ENCODE peak calls at places on chromosomes 5 and 9, in four cellular contexts. M is HepG2, C is GM12878, P is HEK293T. H is an unnamed sample.

GRCh38 chr5:80686757-80687156 is 32.0 kb upstream of the DHFR start:
- DNase-seq in M (peak), C (no peak), P (no peak), H (no peak)

GRCh38 chr9:2602704-2603116 is 18.9 kb upstream of the VLDLR start:
- DNase-seq in M (no peak), C (peak), P (no peak), H (no peak)

GRCh38 chr9:109769250-109769649 is 10.7 kb upstream of the PALM2AKAP2 start:
- DNase-seq in M (no peak), C (no peak), P (no peak), H (no peak)

GRCh38 chr5:154714271-154714986 is 40.7 kb upstream of the LARP1 start:
- DNase-seq in M (peak), C (peak), P (no peak), H (no peak)

GRCh38 chr5:74141053-74141452 is 499.5 kb downstream of the ENC1 start:
- DNase-seq in M (no peak), C (no peak), P (no peak), H (no peak)

GRCh38 chr5:66582499-66582898 is 13.7 kb upstream of the MAST4 start:
- DNase-seq in M (no peak), C (no peak), P (no peak), H (no peak)

GRCh38 chr5:146165469-146165868 is 17.0 kb downstream of the LARS1 start:
- DNase-seq in M (no peak), C (no peak), P (no peak), H (no peak)

GRCh38 chr5:137142371-137143243 is 356.5 kb downstream of the SPOCK1 start:
- DNase-seq in M (no peak), C (peak), P (no peak), H (no peak)

GRCh38 chr9:93830224-93830596 is 124.9 kb downstream of the BARX1 start:
- DNase-seq in M (no peak), C (no peak), P (peak), H (no peak)

GRCh38 chr9:95307538-95307937 is 10.0 kb downstream of the FANCC start:
- DNase-seq in M (no peak), C (no peak), P (no peak), H (no peak)

GRCh38 chr5:142484821-142485387 is 160.1 kb upstream of the SPRY4 start:
- DNase-seq in M (peak), C (no peak), P (no peak), H (no peak)
- TF ChIP-seq TARDBP in M (no peak), C (no peak), P (no peak), H (no peak)

DNA sequence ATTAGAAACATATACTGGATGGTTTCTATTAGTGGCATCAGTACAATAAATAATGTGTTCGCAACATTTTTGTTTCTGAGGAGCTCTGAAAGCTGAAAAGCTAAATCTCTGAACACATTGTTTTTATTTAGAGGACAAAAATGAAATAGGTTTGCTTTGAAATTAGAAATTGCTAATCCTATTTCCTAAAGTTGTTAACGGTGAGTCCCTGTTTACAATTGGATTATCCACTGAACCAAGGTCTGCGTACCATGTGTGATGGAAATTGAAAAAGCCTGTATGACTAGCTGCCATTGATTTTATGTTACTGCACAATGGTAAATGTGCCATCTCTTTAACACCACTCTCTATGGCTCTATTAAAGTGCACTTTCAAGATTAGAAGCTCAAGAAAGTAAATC is 297.7 kb upstream of the NUDT12 start:
- DNase-seq in M (no peak), C (no peak), P (no peak), H (no peak)
- TF ChIP-seq TARDBP in M (no peak), C (no peak), P (no peak), H (no peak)

GRCh38 chr9:21550392-21550791 is 68.3 kb upstream of the IFNE start:
- DNase-seq in M (no peak), C (no peak), P (no peak), H (no peak)
- TF ChIP-seq TARDBP in M (no peak), C (no peak), P (no peak), H (no peak)

DNA sequence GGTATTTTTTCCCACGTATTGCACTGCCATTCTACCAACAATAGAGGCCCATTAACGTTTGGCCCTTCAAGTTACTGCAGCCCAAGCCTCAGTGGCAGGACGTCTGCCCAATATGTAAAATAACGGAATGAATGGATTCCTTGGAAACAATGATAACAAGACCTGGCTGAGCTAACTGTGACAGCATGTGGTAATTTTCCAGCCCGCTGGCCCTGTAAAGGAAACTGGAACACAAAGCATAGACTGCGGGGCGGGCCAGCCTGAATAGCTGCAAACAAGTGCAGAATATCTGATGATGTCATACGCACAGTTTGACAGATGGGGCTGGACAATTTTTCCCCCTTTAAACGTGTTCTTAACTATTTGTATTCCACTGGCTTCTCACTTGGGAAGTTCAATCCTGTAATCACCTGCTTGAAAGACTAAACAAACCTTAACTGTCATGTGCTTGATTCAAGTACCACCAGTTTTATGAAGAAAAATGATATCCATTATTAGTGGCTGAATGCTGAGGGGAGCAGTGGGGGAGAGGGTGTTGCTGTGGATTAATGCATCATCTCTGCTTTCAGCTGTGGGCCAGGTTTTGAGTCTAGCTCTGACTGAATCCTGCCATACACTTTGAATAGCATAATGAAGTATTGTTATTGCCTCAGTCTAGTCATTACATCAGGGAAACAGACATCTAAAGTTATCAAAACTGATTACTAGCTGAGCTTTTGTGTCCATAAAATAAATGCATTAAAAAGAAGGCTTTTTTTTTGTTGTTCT is 323.9 kb downstream of the TMEM161B start:
- DNase-seq in M (no peak), C (no peak), P (peak), H (no peak)
- TF ChIP-seq TARDBP in M (no peak), C (no peak), P (no peak), H (no peak)

DNA sequence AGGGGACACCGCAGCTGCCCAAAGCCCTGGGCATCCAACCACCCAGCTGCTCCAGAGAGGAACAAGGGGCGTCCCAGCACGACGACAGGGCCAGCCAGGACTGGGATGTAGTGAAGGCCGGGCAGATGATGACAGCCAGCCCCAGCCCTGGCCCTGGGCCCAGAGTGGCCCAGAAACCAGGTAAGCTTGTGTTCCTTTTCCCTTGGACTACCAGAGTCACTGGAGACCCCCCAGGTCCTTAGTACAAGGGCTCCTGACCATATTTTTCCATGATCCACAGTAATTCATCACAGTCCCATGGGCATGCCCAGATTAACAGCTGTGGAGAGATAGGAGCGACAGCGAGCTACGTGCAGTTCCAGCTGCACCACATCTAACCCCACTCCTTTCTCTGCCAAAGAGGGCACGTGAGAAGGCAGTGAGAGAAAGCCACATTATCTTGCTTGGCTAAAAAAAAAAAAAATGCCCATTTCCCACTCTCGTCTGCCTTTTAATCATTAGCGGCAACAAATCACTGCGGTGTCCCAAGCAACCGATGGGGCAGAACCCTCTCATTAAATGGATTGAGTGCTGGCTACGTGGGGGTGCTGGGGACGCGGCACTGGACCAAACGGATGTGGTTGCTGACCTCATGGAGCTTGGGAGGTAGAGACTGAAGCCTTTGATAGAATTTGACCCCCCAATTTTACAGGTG is 21.7 kb upstream of the SYNPO start:
- DNase-seq in M (no peak), C (no peak), P (no peak), H (no peak)
- TF ChIP-seq TARDBP in M (no peak), C (no peak), P (no peak), H (no peak)

DNA sequence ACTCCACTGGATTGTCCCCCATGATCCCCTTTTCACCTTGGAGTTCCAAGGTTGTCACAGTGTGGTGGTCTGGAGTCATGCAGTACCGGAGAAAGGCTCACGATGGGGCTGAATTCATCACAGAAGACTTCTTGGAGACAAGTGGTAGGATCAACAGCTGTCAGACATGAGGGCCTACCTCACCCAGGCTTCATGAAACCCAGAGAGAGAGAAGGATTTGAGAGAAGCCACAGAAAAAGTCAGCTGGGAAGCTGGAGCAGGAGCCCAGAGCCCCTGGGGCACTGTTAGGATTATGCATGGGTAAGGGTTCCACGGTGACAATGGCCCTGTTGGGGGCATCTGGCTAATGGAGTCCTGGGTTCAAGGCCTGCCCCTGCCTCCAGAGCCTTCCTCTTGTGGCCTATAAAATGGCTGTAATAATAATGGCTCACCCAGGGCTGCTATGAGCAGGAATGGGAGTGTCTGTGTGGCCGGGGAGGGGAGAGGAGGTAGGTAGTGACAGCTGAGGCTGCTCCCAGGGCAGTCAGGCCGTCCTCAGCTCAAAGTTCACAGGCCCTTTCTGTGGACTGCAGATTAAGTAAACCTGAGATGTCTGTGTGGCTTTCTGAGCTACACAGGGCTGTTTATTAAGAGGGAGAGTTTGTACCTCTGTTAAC is 910 bp downstream of the TRIM14 start:
- DNase-seq in M (peak), C (no peak), P (peak), H (peak)
- TF ChIP-seq TARDBP in M (no peak), C (no peak), P (no peak), H (no peak)

DNA sequence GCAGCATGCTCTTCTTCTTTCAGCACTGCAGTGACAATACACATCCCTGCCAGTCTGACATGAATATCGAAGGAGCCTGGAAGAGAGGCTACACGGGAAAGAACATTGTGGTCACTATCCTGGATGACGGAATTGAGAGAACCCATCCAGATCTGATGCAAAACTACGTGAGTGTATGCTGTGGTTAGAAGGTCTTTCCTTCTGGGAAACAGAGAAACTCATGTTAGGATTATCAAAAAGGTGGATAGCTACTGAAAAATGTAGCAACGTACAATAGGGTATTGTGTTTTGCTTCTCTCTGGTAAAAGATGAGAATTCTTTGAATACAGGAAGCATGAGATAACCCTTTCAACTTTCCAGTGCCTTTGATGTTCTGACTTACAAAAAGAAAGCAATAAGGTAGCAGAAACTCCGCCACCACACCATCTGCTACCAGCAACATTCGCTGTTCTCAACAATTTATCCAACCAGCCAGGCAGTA is 133.3 kb downstream of the PCSK5 start:
- DNase-seq in M (peak), C (no peak), P (no peak), H (no peak)
- TF ChIP-seq TARDBP in M (no peak), C (no peak), P (no peak), H (no peak)

GRCh38 chr5:169067641-169068316 is 233.2 kb downstream of the SLIT3 start:
- DNase-seq in M (no peak), C (no peak), P (no peak), H (no peak)

GRCh38 chr5:169063269-169063919 is 237.5 kb downstream of the SLIT3 start:
- DNase-seq in M (no peak), C (no peak), P (no peak), H (no peak)

GRCh38 chr5:169070413-169070812 is 230.5 kb downstream of the SLIT3 start:
- DNase-seq in M (no peak), C (no peak), P (no peak), H (no peak)

GRCh38 chr5:169064093-169064492 is 236.8 kb downstream of the SLIT3 start:
- DNase-seq in M (no peak), C (no peak), P (no peak), H (no peak)

GRCh38 chr5:169065400-169065799 is 235.5 kb downstream of the SLIT3 start:
- DNase-seq in M (no peak), C (no peak), P (no peak), H (no peak)
- TF ChIP-seq TARDBP in M (no peak), C (no peak), P (no peak), H (no peak)

H was measured in K562.